ENCODE peak calls at places on chromosomes 1 and 21, in seven cellular contexts. One of them, this sample, is unnamed.
A peak's percentile ranks its signal among the peaks of the same experiment; 100 is the strongest.

GRCh38 chr1:9714257-9714718 is 62.8 kb downstream of the PIK3CD start:
- DNase-seq in left lung: no peak
- DNase-seq in stimulated activated CD4-positive, alpha-beta T cell treated with anti-CD3 and anti-CD28 coated beads, Interleukin-2, amount 100 ng/mL, for 4 hours: peak; percentile 37
- DNase-seq in amniotic stem cell: no peak
- DNase-seq in adrenal gland: no peak
- DNase-seq in activated T-helper 1 cell treated with Interleukin-2 at 50 U/mL for 16 hours: no peak
- DNase-seq in progenitor cell of endocrine pancreas: no peak
- DNase-seq in this sample: no peak

GRCh38 chr1:53957231-53957818 is 11.2 kb downstream of the LRRC42 start:
- DNase-seq in left lung: no peak
- DNase-seq in stimulated activated CD4-positive, alpha-beta T cell treated with anti-CD3 and anti-CD28 coated beads, Interleukin-2, amount 100 ng/mL, for 4 hours: no peak
- DNase-seq in amniotic stem cell: no peak
- DNase-seq in adrenal gland: no peak
- DNase-seq in activated T-helper 1 cell treated with Interleukin-2 at 50 U/mL for 16 hours: no peak
- DNase-seq in progenitor cell of endocrine pancreas: no peak
- DNase-seq in this sample: no peak

GRCh38 chr1:205061665-205062069 is 18.7 kb downstream of the CNTN2 start:
- DNase-seq in left lung: peak; percentile 82
- DNase-seq in stimulated activated CD4-positive, alpha-beta T cell treated with anti-CD3 and anti-CD28 coated beads, Interleukin-2, amount 100 ng/mL, for 4 hours: peak; percentile 41
- DNase-seq in amniotic stem cell: peak; percentile 18
- DNase-seq in adrenal gland: peak; percentile 78
- DNase-seq in activated T-helper 1 cell treated with Interleukin-2 at 50 U/mL for 16 hours: peak; percentile 35
- DNase-seq in progenitor cell of endocrine pancreas: peak; percentile 84
- DNase-seq in this sample: peak; percentile 79

GRCh38 chr21:43740497-43741156 is 21.7 kb downstream of the PDXK start:
- DNase-seq in left lung: no peak
- DNase-seq in stimulated activated CD4-positive, alpha-beta T cell treated with anti-CD3 and anti-CD28 coated beads, Interleukin-2, amount 100 ng/mL, for 4 hours: no peak
- DNase-seq in amniotic stem cell: no peak
- DNase-seq in adrenal gland: peak; percentile 44
- DNase-seq in activated T-helper 1 cell treated with Interleukin-2 at 50 U/mL for 16 hours: no peak
- DNase-seq in progenitor cell of endocrine pancreas: peak; percentile 31
- DNase-seq in this sample: peak; percentile 78

GRCh38 chr1:209873067-209873810 is 45.5 kb downstream of the UTP25 start:
- DNase-seq in left lung: no peak
- DNase-seq in stimulated activated CD4-positive, alpha-beta T cell treated with anti-CD3 and anti-CD28 coated beads, Interleukin-2, amount 100 ng/mL, for 4 hours: no peak
- DNase-seq in amniotic stem cell: no peak
- DNase-seq in adrenal gland: no peak
- DNase-seq in activated T-helper 1 cell treated with Interleukin-2 at 50 U/mL for 16 hours: no peak
- DNase-seq in progenitor cell of endocrine pancreas: no peak
- DNase-seq in this sample: no peak

GRCh38 chr1:168362991-168363390 is 82.3 kb downstream of the TBX19 start:
- DNase-seq in left lung: no peak
- DNase-seq in stimulated activated CD4-positive, alpha-beta T cell treated with anti-CD3 and anti-CD28 coated beads, Interleukin-2, amount 100 ng/mL, for 4 hours: peak; percentile 16
- DNase-seq in amniotic stem cell: no peak
- DNase-seq in adrenal gland: no peak
- DNase-seq in activated T-helper 1 cell treated with Interleukin-2 at 50 U/mL for 16 hours: peak; percentile 25
- DNase-seq in progenitor cell of endocrine pancreas: no peak
- DNase-seq in this sample: no peak

GRCh38 chr21:40052276-40052675 is 185.0 kb downstream of the PCP4 start:
- DNase-seq in left lung: no peak
- DNase-seq in stimulated activated CD4-positive, alpha-beta T cell treated with anti-CD3 and anti-CD28 coated beads, Interleukin-2, amount 100 ng/mL, for 4 hours: no peak
- DNase-seq in amniotic stem cell: no peak
- DNase-seq in adrenal gland: no peak
- DNase-seq in activated T-helper 1 cell treated with Interleukin-2 at 50 U/mL for 16 hours: no peak
- DNase-seq in progenitor cell of endocrine pancreas: no peak
- DNase-seq in this sample: no peak

GRCh38 chr1:101482306-101482705 is 245.5 kb downstream of the S1PR1 start:
- DNase-seq in left lung: no peak
- DNase-seq in stimulated activated CD4-positive, alpha-beta T cell treated with anti-CD3 and anti-CD28 coated beads, Interleukin-2, amount 100 ng/mL, for 4 hours: no peak
- DNase-seq in amniotic stem cell: no peak
- DNase-seq in adrenal gland: no peak
- DNase-seq in activated T-helper 1 cell treated with Interleukin-2 at 50 U/mL for 16 hours: no peak
- DNase-seq in progenitor cell of endocrine pancreas: no peak
- DNase-seq in this sample: no peak

GRCh38 chr1:8706291-8706690 is 111.1 kb downstream of the RERE start:
- DNase-seq in left lung: no peak
- DNase-seq in stimulated activated CD4-positive, alpha-beta T cell treated with anti-CD3 and anti-CD28 coated beads, Interleukin-2, amount 100 ng/mL, for 4 hours: no peak
- DNase-seq in amniotic stem cell: no peak
- DNase-seq in adrenal gland: no peak
- DNase-seq in activated T-helper 1 cell treated with Interleukin-2 at 50 U/mL for 16 hours: no peak
- DNase-seq in progenitor cell of endocrine pancreas: no peak
- DNase-seq in this sample: no peak

GRCh38 chr1:174874337-174875053 is 125.3 kb upstream of the CACYBP start:
- DNase-seq in left lung: no peak
- DNase-seq in stimulated activated CD4-positive, alpha-beta T cell treated with anti-CD3 and anti-CD28 coated beads, Interleukin-2, amount 100 ng/mL, for 4 hours: no peak
- DNase-seq in amniotic stem cell: no peak
- DNase-seq in adrenal gland: peak; percentile 11
- DNase-seq in activated T-helper 1 cell treated with Interleukin-2 at 50 U/mL for 16 hours: no peak
- DNase-seq in progenitor cell of endocrine pancreas: no peak
- DNase-seq in this sample: no peak

GRCh38 chr21:24896735-24897124 is 710.6 kb downstream of the MRPL39 start:
- DNase-seq in left lung: no peak
- DNase-seq in stimulated activated CD4-positive, alpha-beta T cell treated with anti-CD3 and anti-CD28 coated beads, Interleukin-2, amount 100 ng/mL, for 4 hours: no peak
- DNase-seq in amniotic stem cell: no peak
- DNase-seq in adrenal gland: no peak
- DNase-seq in activated T-helper 1 cell treated with Interleukin-2 at 50 U/mL for 16 hours: no peak
- DNase-seq in progenitor cell of endocrine pancreas: no peak
- DNase-seq in this sample: no peak

GRCh38 chr1:41626616-41627375 is 142.3 kb upstream of the EDN2 start:
- DNase-seq in left lung: no peak
- DNase-seq in stimulated activated CD4-positive, alpha-beta T cell treated with anti-CD3 and anti-CD28 coated beads, Interleukin-2, amount 100 ng/mL, for 4 hours: peak; percentile 48
- DNase-seq in amniotic stem cell: no peak
- DNase-seq in adrenal gland: no peak
- DNase-seq in activated T-helper 1 cell treated with Interleukin-2 at 50 U/mL for 16 hours: no peak
- DNase-seq in progenitor cell of endocrine pancreas: no peak
- DNase-seq in this sample: no peak

GRCh38 chr1:201268604-201269151 is 14.6 kb upstream of the PKP1 start:
- DNase-seq in left lung: peak; percentile 52
- DNase-seq in stimulated activated CD4-positive, alpha-beta T cell treated with anti-CD3 and anti-CD28 coated beads, Interleukin-2, amount 100 ng/mL, for 4 hours: no peak
- DNase-seq in amniotic stem cell: peak; percentile 5
- DNase-seq in adrenal gland: no peak
- DNase-seq in activated T-helper 1 cell treated with Interleukin-2 at 50 U/mL for 16 hours: no peak
- DNase-seq in progenitor cell of endocrine pancreas: no peak
- DNase-seq in this sample: no peak

GRCh38 chr1:209805341-209805781 is 581 bp downstream of the IRF6 start:
- DNase-seq in left lung: no peak
- DNase-seq in stimulated activated CD4-positive, alpha-beta T cell treated with anti-CD3 and anti-CD28 coated beads, Interleukin-2, amount 100 ng/mL, for 4 hours: no peak
- DNase-seq in amniotic stem cell: no peak
- DNase-seq in adrenal gland: peak; percentile 33
- DNase-seq in activated T-helper 1 cell treated with Interleukin-2 at 50 U/mL for 16 hours: no peak
- DNase-seq in progenitor cell of endocrine pancreas: peak; percentile 30
- DNase-seq in this sample: peak; percentile 68

GRCh38 chr1:44670751-44671640 is 3.3 kb downstream of the TMEM53 start:
- DNase-seq in left lung: no peak
- DNase-seq in stimulated activated CD4-positive, alpha-beta T cell treated with anti-CD3 and anti-CD28 coated beads, Interleukin-2, amount 100 ng/mL, for 4 hours: no peak
- DNase-seq in amniotic stem cell: no peak
- DNase-seq in adrenal gland: no peak
- DNase-seq in activated T-helper 1 cell treated with Interleukin-2 at 50 U/mL for 16 hours: no peak
- DNase-seq in progenitor cell of endocrine pancreas: no peak
- DNase-seq in this sample: peak; percentile 42

GRCh38 chr1:20708891-20709290 is 8.9 kb downstream of the KIF17 start:
- DNase-seq in left lung: no peak
- DNase-seq in stimulated activated CD4-positive, alpha-beta T cell treated with anti-CD3 and anti-CD28 coated beads, Interleukin-2, amount 100 ng/mL, for 4 hours: no peak
- DNase-seq in amniotic stem cell: no peak
- DNase-seq in adrenal gland: no peak
- DNase-seq in activated T-helper 1 cell treated with Interleukin-2 at 50 U/mL for 16 hours: no peak
- DNase-seq in progenitor cell of endocrine pancreas: no peak
- DNase-seq in this sample: no peak

GRCh38 chr1:179229214-179230140 is at the start of gene ABL2:
- DNase-seq in left lung: peak; percentile 88
- DNase-seq in stimulated activated CD4-positive, alpha-beta T cell treated with anti-CD3 and anti-CD28 coated beads, Interleukin-2, amount 100 ng/mL, for 4 hours: peak; percentile 56
- DNase-seq in amniotic stem cell: peak; percentile 7
- DNase-seq in adrenal gland: peak; percentile 27
- DNase-seq in activated T-helper 1 cell treated with Interleukin-2 at 50 U/mL for 16 hours: peak; percentile 32
- DNase-seq in progenitor cell of endocrine pancreas: peak; percentile 53
- DNase-seq in this sample: peak; percentile 77

This sample was measured in upper lobe of right lung.